ENCODE peak calls at places on chromosomes 2 and 18, in ten cellular contexts. T is endodermal cell, I is HT-29, A is heart right ventricle, H is left cardiac atrium, Q is AML-193, V is D341Med, E is fibroblast of the conjunctiva, Y is astrocyte of the cerebellum, Z is GM20000. R is an unnamed sample.

GRCh38 chr2:237322564-237322963 is 91.4 kb downstream of the COL6A3 start:
- DNase-seq in A (no peak), H (no peak), V (no peak), T (peak; percentile 78), Y (no peak), Q (no peak), Z (no peak), I (peak; percentile 46), E (no peak), R (no peak)

GRCh38 chr18:63107171-63107850 is 212.3 kb downstream of the BCL2 start:
- DNase-seq in Y (no peak), I (no peak), H (no peak), E (no peak), A (no peak), Q (no peak), T (no peak), Z (peak; percentile 39), V (no peak), R (no peak)

GRCh38 chr2:137837830-137838229 is 126.4 kb upstream of the HNMT start:
- DNase-seq in I (no peak), Q (peak; percentile 5), H (no peak), Y (peak; percentile 18), T (no peak), V (no peak), A (no peak), E (no peak), Z (no peak), R (no peak)

GRCh38 chr2:40346535-40347354 is 105.1 kb downstream of the SLC8A1 start:
- DNase-seq in Q (no peak), Z (peak; percentile 9), I (no peak), E (no peak), V (no peak), T (no peak), Y (no peak), A (no peak), H (peak; percentile 40), R (no peak)

GRCh38 chr2:216426938-216427337 is 14.7 kb downstream of the SMARCAL1 start:
- DNase-seq in T (no peak), Z (no peak), A (no peak), I (no peak), H (no peak), V (no peak), Y (no peak), Q (no peak), E (no peak), R (no peak)

GRCh38 chr2:48946444-48947048 is 191.0 kb upstream of the LHCGR start:
- DNase-seq in Y (peak; percentile 27), I (peak; percentile 63), Q (peak; percentile 50), Z (peak; percentile 68), V (peak; percentile 67), A (peak; percentile 11), H (peak; percentile 31), T (peak; percentile 49), E (peak; percentile 9), R (peak; percentile 21)

GRCh38 chr2:74391209-74391579 is 11.1 kb upstream of the DCTN1 start:
- DNase-seq in Z (no peak), Q (peak; percentile 22), Y (no peak), E (no peak), T (no peak), I (peak; percentile 32), A (no peak), V (no peak), H (no peak), R (no peak)

GRCh38 chr18:74252032-74252380 is 39.8 kb downstream of the CYB5A start:
- DNase-seq in H (no peak), I (peak; percentile 44), Z (no peak), Q (no peak), V (no peak), A (no peak), E (no peak), Y (no peak), T (no peak), R (no peak)

GRCh38 chr2:171390941-171391516 is 42.8 kb downstream of the METTL8 start:
- DNase-seq in H (no peak), T (no peak), E (peak; percentile 31), Y (peak; percentile 65), Q (no peak), V (no peak), Z (no peak), A (no peak), I (no peak), R (peak; percentile 33)

GRCh38 chr2:10007440-10007839 is 35.9 kb upstream of the KLF11 start:
- DNase-seq in Z (no peak), A (no peak), Q (no peak), I (no peak), V (no peak), H (no peak), Y (no peak), T (no peak), E (no peak), R (no peak)

GRCh38 chr2:183148967-183149366 is 24.7 kb downstream of the NUP35 start:
- DNase-seq in T (no peak), I (no peak), Z (no peak), V (no peak), E (no peak), A (no peak), Q (no peak), H (no peak), Y (no peak), R (no peak)

GRCh38 chr2:147223553-147223952 is 621.3 kb upstream of the ACVR2A start:
- DNase-seq in A (no peak), H (no peak), Z (no peak), I (no peak), E (no peak), V (no peak), T (no peak), Q (no peak), Y (no peak), R (no peak)

GRCh38 chr18:62017618-62018017 is 124.8 kb upstream of the RNF152 start:
- DNase-seq in T (no peak), V (no peak), E (no peak), A (no peak), Q (no peak), H (peak; percentile 25), Y (no peak), Z (no peak), I (no peak), R (no peak)

GRCh38 chr18:22169011-22169888 is at the start of gene GATA6:
- DNase-seq in I (peak; percentile 91), A (peak; percentile 90), V (peak; percentile 89), Q (no peak), Z (peak; percentile 82), E (peak; percentile 54), Y (peak; percentile 73), H (peak; percentile 95), T (peak; percentile 97), R (peak; percentile 70)

GRCh38 chr2:43159797-43160196 is 66.6 kb downstream of the ZFP36L2 start:
- DNase-seq in Z (no peak), Q (no peak), H (no peak), A (no peak), E (no peak), T (no peak), Y (no peak), I (no peak), V (no peak), R (no peak)

GRCh38 chr2:25270061-25270460 is 71.7 kb downstream of the DNMT3A start:
- DNase-seq in E (no peak), H (no peak), Q (no peak), I (no peak), V (no peak), Z (no peak), Y (no peak), T (peak; percentile 82), A (no peak), R (no peak)

GRCh38 chr18:2854871-2855270 is 8.1 kb downstream of the EMILIN2 start:
- DNase-seq in T (no peak), Z (no peak), A (no peak), Y (no peak), E (no peak), V (no peak), H (no peak), I (no peak), Q (no peak), R (no peak)

GRCh38 chr2:160214461-160215055 is 14.5 kb upstream of the ITGB6 start:
- DNase-seq in I (peak; percentile 74), T (no peak), A (peak; percentile 54), E (peak; percentile 45), H (peak; percentile 54), Z (no peak), Q (peak; percentile 39), Y (peak; percentile 77), V (no peak), R (peak; percentile 59)

GRCh38 chr2:72859831-72860262 is 27.4 kb upstream of the SPR start:
- DNase-seq in I (peak; percentile 91), A (peak; percentile 55), H (peak; percentile 63), Q (peak; percentile 41), V (peak; percentile 62), Z (peak; percentile 61), E (peak; percentile 27), Y (peak; percentile 42), T (peak; percentile 93), R (peak; percentile 16)

GRCh38 chr2:48694143-48694542 is 61.4 kb downstream of the LHCGR start:
- DNase-seq in Q (no peak), Y (peak; percentile 79), I (no peak), T (no peak), E (no peak), V (no peak), Z (no peak), H (no peak), A (no peak), R (no peak)

GRCh38 chr2:227462463-227462951 is 9.4 kb upstream of the AGFG1 start:
- DNase-seq in A (no peak), Z (peak; percentile 64), Q (no peak), H (no peak), V (no peak), E (no peak), T (no peak), I (no peak), Y (no peak), R (no peak)

GRCh38 chr2:64273524-64274398 is 129.5 kb upstream of the PELI1 start:
- DNase-seq in T (peak; percentile 58), E (peak; percentile 31), I (peak; percentile 78), Z (no peak), H (peak; percentile 53), Q (peak; percentile 90), V (no peak), Y (peak; percentile 83), A (peak; percentile 40), R (peak; percentile 33)

GRCh38 chr2:47946593-47946992 is 40.3 kb upstream of the FBXO11 start:
- DNase-seq in T (no peak), V (no peak), Q (no peak), H (no peak), I (no peak), Y (no peak), Z (no peak), A (peak; percentile 4), E (no peak), R (no peak)

GRCh38 chr2:169221745-169222369 is 140.5 kb downstream of the LRP2 start:
- DNase-seq in Z (no peak), T (no peak), Y (peak; percentile 13), I (peak; percentile 46), E (no peak), A (no peak), Q (peak; percentile 54), H (no peak), V (peak; percentile 21), R (no peak)

R was measured in AG04450.